ENCODE peak calls at places on chromosomes 5 and 9, in five cellular contexts. H is heart left ventricle, X is dorsolateral prefrontal cortex, A is osteoblast, T is spleen. Q is an unnamed sample.

GRCh38 chr9:129137292-129138143 is 26.3 kb downstream of the PTPA start:
- DNase-seq in X (no peak), T (no peak), H (no peak), A (peak; percentile 90), Q (no peak)

GRCh38 chr9:69675563-69675962 is 3.4 kb upstream of the APBA1 start:
- DNase-seq in T (no peak), H (no peak), X (no peak), A (no peak), Q (no peak)

GRCh38 chr5:14249258-14250093 is 106.3 kb downstream of the TRIO start:
- DNase-seq in H (no peak), T (no peak), A (no peak), X (no peak), Q (no peak)

GRCh38 chr5:109396965-109397364 is 12.8 kb downstream of the PJA2 start:
- DNase-seq in T (no peak), A (no peak), H (no peak), X (no peak), Q (no peak)

GRCh38 chr9:109769250-109769649 is 10.7 kb upstream of the PALM2AKAP2 start:
- DNase-seq in X (no peak), H (no peak), A (peak; percentile 90), T (no peak), Q (no peak)

GRCh38 chr9:83231039-83231438 is 168.1 kb upstream of the RASEF start:
- DNase-seq in H (no peak), A (peak; percentile 31), X (no peak), T (no peak), Q (no peak)

GRCh38 chr9:137405677-137406081 is 17.3 kb downstream of the EXD3 start:
- DNase-seq in H (no peak), T (no peak), A (no peak), X (no peak), Q (no peak)

GRCh38 chr5:176545737-176546509 is 3.2 kb upstream of the CDHR2 start:
- DNase-seq in A (peak; percentile 25), X (no peak), T (no peak), H (no peak), Q (no peak)

GRCh38 chr5:78008356-78008967 is 232.3 kb upstream of the TBCA start:
- DNase-seq in A (peak; percentile 34), T (no peak), H (no peak), X (no peak), Q (no peak)

GRCh38 chr9:113428062-113428600 is 17.6 kb downstream of the C9orf43 start:
- DNase-seq in T (no peak), H (no peak), X (no peak), A (no peak), Q (no peak)

GRCh38 chr5:146523698-146524097 is 7.7 kb upstream of the GPR151 start:
- DNase-seq in H (no peak), X (no peak), T (no peak), A (no peak), Q (no peak)

GRCh38 chr5:72242796-72243475 is 77.1 kb downstream of the MRPS27 start:
- DNase-seq in X (peak; percentile 60), A (no peak), H (no peak), T (no peak), Q (no peak)

GRCh38 chr5:72243706-72244105 is 76.3 kb downstream of the MRPS27 start:
- DNase-seq in T (no peak), H (no peak), A (no peak), X (no peak), Q (no peak)

GRCh38 chr5:72245517-72246238 is 74.4 kb downstream of the MRPS27 start:
- DNase-seq in T (no peak), A (no peak), H (no peak), X (no peak), Q (no peak)

GRCh38 chr5:72246239-72246580 is 73.8 kb downstream of the MRPS27 start:
- DNase-seq in A (no peak), T (no peak), X (no peak), H (no peak), Q (no peak)

DNA sequence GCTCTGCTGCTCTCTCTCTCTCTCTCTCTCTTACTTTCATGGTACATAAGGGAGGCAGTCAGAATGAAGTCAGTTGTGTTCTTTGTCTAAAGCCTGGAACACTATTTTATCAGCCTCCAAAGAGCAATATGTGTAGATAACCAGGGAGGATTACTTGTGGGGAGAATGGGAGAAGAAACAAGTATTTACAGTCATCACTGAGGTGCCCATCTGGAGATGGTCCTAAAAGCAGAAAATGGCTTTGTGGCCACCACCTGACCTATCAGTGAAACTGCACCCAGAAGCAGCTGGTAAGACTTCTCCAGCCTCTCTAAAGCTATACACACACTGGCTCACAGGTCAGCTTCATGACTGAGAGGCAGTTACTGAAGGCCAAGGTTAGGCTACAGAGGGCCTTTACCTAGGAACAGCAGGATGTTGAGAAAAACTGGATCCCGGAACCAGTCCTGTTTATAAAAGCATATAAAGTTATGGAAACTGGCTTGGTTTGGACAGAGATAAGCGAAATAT is 75.1 kb downstream of the MRPS27 start:
- DNase-seq in X (peak; percentile 44), A (no peak), H (no peak), T (no peak), Q (no peak)
- TF ChIP-seq CTCF in X (peak; percentile 57), A (peak; percentile 61), H (peak; percentile 45), T (no peak), Q (peak; percentile 57)

GRCh38 chr5:167822241-167822640 is 469.2 kb upstream of the WWC1 start:
- DNase-seq in H (no peak), T (no peak), A (no peak), X (no peak), Q (no peak)

GRCh38 chr5:167821669-167822068 is 469.8 kb upstream of the WWC1 start:
- DNase-seq in H (no peak), T (no peak), A (no peak), X (no peak), Q (no peak)

GRCh38 chr5:167820266-167820988 is 471.0 kb upstream of the WWC1 start:
- DNase-seq in A (peak; percentile 32), X (no peak), H (no peak), T (no peak), Q (no peak)

GRCh38 chr5:167819406-167819805 is 472.0 kb upstream of the WWC1 start:
- DNase-seq in T (no peak), X (no peak), A (no peak), H (no peak), Q (no peak)

GRCh38 chr5:167821096-167821590 is 470.3 kb upstream of the WWC1 start:
- DNase-seq in H (no peak), X (no peak), A (peak; percentile 63), T (no peak), Q (no peak)
- TF ChIP-seq CTCF in H (no peak), X (no peak), A (no peak), T (no peak), Q (no peak)

GRCh38 chr5:1762878-1763547 is 36.6 kb downstream of the MRPL36 start:
- DNase-seq in H (no peak), X (no peak), A (peak; percentile 72), T (peak; percentile 41), Q (peak; percentile 70)
- TF ChIP-seq CTCF in H (no peak), X (no peak), A (no peak), T (no peak), Q (no peak)

DNA sequence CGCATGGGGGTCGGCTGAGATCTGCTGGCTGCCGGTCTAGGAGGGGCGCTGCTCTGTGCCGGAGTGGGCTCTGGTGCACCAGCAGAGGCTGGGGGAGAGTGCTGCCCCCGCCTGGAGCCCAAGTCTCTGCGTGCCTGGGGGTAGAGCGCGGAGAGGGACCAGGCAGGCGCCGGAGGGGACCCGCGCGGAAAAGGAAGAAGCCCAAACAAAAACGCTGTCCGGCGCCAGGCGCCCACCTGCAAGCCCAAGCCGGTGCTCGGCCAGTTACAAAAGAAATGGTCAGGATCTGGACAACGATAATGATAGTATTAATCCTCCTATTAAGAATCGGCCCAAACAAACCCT is 575 bp upstream of the S1PR3 start:
- DNase-seq in A (no peak), X (no peak), H (no peak), T (no peak), Q (no peak)
- TF ChIP-seq CTCF in A (no peak), X (no peak), H (no peak), T (no peak), Q (peak; percentile 12)

DNA sequence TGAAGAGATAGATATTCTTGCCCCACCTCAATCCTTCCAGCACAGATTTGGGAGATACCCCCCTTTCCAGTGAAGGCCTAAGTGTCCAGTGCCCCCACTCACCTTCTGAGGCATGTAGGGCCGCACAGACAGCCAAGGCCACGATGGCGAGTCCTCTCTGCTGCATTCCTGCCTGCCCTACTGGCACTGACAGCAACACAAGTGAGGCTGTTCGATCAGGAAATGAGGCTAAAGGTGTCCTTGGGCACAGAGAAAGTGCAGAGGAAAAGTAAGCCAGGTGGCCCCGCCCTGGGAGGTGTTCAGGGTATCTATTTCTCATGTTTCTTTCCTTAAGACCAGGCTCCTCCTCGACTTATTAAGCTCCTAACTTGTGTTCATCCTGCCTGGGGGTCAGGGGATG is at the start of gene CCL28:
- DNase-seq in H (no peak), T (no peak), X (no peak), A (no peak), Q (no peak)
- TF ChIP-seq CTCF in H (no peak), T (no peak), X (no peak), A (no peak), Q (no peak)

DNA sequence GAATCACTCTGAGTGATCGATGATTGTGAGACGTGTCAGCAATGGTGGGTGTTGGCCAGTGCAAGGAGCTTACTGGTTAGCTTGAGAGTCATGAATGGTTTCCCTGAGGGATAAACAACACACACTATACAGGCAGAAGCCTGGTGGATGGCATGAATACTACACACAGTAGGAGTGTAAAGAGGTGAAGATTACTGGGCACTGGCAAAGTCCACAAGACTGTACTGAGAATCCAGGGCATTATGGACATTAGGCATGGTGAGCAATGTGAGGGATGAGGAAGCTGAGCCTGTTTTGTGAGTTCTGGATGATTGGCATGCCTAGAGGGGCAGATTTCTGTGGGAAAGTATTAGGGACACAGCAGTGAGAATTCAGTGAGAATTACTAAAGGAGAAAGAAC is 71.3 kb downstream of the KDM4C start:
- DNase-seq in A (no peak), H (no peak), X (no peak), T (no peak), Q (no peak)
- TF ChIP-seq CTCF in A (peak; percentile 33), H (no peak), X (no peak), T (no peak), Q (no peak)

GRCh38 chr9:27247756-27248155 is 49.2 kb downstream of the EQTN start:
- DNase-seq in T (no peak), A (peak; percentile 71), X (no peak), H (no peak), Q (no peak)
- TF ChIP-seq CTCF in T (peak; percentile 28), A (peak; percentile 78), X (peak; percentile 59), H (peak; percentile 47), Q (peak; percentile 68)

DNA sequence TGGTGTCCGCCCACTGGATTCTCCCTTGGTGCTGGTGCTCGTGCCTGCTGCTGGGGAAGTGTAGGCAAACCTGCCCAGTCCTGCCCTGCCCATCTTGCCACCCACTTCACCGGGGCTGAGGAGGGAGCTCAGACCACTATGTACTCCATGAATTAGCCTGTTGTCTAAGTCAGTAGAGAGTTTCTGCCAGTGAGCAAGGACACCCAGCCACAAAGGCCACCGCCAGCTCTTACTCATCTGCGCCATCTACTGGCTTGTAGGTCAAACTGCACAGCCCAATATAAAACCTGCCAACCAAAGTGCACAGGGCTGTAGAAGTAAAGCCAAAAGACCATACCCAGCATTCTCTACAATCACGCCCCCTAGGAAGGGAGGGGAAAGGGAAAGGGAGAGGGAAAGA is 102.3 kb downstream of the GLIS3 start:
- DNase-seq in X (no peak), H (no peak), T (no peak), A (peak; percentile 38), Q (no peak)
- TF ChIP-seq CTCF in X (peak; percentile 42), H (peak; percentile 32), T (peak; percentile 6), A (peak; percentile 38), Q (no peak)

Q was measured in osteocyte.